ENCODE peak calls at places on chromosomes 5 and 9, in four cellular contexts. One of them, this sample, is unnamed.

GRCh38 chr9:137168575-137168906 is 1.3 kb downstream of the LRRC26 start:
- DNase-seq in breast epithelium: no peak
- DNase-seq in substantia nigra: no peak
- DNase-seq in AG09309: no peak
- DNase-seq in this sample: peak

GRCh38 chr9:112884086-112884485 is 6.6 kb downstream of the SLC46A2 start:
- DNase-seq in breast epithelium: no peak
- DNase-seq in substantia nigra: no peak
- DNase-seq in AG09309: no peak
- DNase-seq in this sample: peak

GRCh38 chr5:151382576-151382975 is 35.2 kb upstream of the SLC36A2 start:
- DNase-seq in breast epithelium: no peak
- DNase-seq in substantia nigra: no peak
- DNase-seq in AG09309: no peak
- DNase-seq in this sample: no peak

GRCh38 chr5:14753292-14753691 is 88.8 kb downstream of the OTULIN start:
- DNase-seq in breast epithelium: no peak
- DNase-seq in substantia nigra: no peak
- DNase-seq in AG09309: no peak
- DNase-seq in this sample: no peak

GRCh38 chr5:95178046-95178651 is 106.7 kb downstream of the MCTP1 start:
- DNase-seq in breast epithelium: no peak
- DNase-seq in substantia nigra: no peak
- DNase-seq in AG09309: no peak
- DNase-seq in this sample: peak

GRCh38 chr5:19270153-19270552 is 717.8 kb downstream of the CDH18 start:
- DNase-seq in breast epithelium: no peak
- DNase-seq in substantia nigra: no peak
- DNase-seq in AG09309: no peak
- DNase-seq in this sample: peak

GRCh38 chr9:114098660-114099522 is at the start of gene KIF12:
- DNase-seq in breast epithelium: peak
- DNase-seq in substantia nigra: no peak
- DNase-seq in AG09309: no peak
- DNase-seq in this sample: peak

GRCh38 chr9:35035851-35036701 is 36.3 kb downstream of the VCP start:
- DNase-seq in breast epithelium: no peak
- DNase-seq in substantia nigra: no peak
- DNase-seq in AG09309: peak
- DNase-seq in this sample: peak

GRCh38 chr5:72921103-72921502 is 34.7 kb upstream of the FCHO2 start:
- DNase-seq in breast epithelium: no peak
- DNase-seq in substantia nigra: no peak
- DNase-seq in AG09309: no peak
- DNase-seq in this sample: no peak

GRCh38 chr5:135660826-135661555 is 82.2 kb upstream of the CXCL14 start:
- DNase-seq in breast epithelium: no peak
- DNase-seq in substantia nigra: no peak
- DNase-seq in AG09309: no peak
- DNase-seq in this sample: peak

GRCh38 chr5:17634160-17634559 is at the start of gene TAF11L14:
- DNase-seq in breast epithelium: no peak
- DNase-seq in substantia nigra: no peak
- DNase-seq in AG09309: no peak
- DNase-seq in this sample: no peak

GRCh38 chr9:134774991-134775540 is 105.5 kb upstream of the FCN2 start:
- DNase-seq in breast epithelium: no peak
- DNase-seq in substantia nigra: no peak
- DNase-seq in AG09309: no peak
- DNase-seq in this sample: no peak

GRCh38 chr9:81096667-81097066 is 592.7 kb downstream of the TLE1 start:
- DNase-seq in breast epithelium: no peak
- DNase-seq in substantia nigra: no peak
- DNase-seq in AG09309: no peak
- DNase-seq in this sample: no peak

GRCh38 chr9:83981126-83981871 is 694 bp downstream of the RMI1 start:
- DNase-seq in breast epithelium: no peak
- DNase-seq in substantia nigra: no peak
- DNase-seq in AG09309: no peak
- DNase-seq in this sample: peak

GRCh38 chr9:18610956-18611355 is 137.0 kb downstream of the ADAMTSL1 start:
- DNase-seq in breast epithelium: no peak
- DNase-seq in substantia nigra: peak
- DNase-seq in AG09309: no peak
- DNase-seq in this sample: no peak

GRCh38 chr5:60404171-60404570 is 295.8 kb downstream of the DEPDC1B start:
- DNase-seq in breast epithelium: no peak
- DNase-seq in substantia nigra: no peak
- DNase-seq in AG09309: no peak
- DNase-seq in this sample: no peak

GRCh38 chr5:178525906-178526732 is 64.1 kb downstream of the COL23A1 start:
- DNase-seq in breast epithelium: no peak
- DNase-seq in substantia nigra: no peak
- DNase-seq in AG09309: no peak
- DNase-seq in this sample: no peak

GRCh38 chr9:113985968-113986585 is 92.0 kb downstream of the AMBP start:
- DNase-seq in breast epithelium: no peak
- DNase-seq in substantia nigra: no peak
- DNase-seq in AG09309: no peak
- DNase-seq in this sample: no peak

GRCh38 chr9:129524848-129525345 is 96.0 kb downstream of the C9orf50 start:
- DNase-seq in breast epithelium: no peak
- DNase-seq in substantia nigra: no peak
- DNase-seq in AG09309: no peak
- DNase-seq in this sample: no peak

GRCh38 chr5:156378159-156378558 is 51.2 kb downstream of the SGCD start:
- DNase-seq in breast epithelium: no peak
- DNase-seq in substantia nigra: no peak
- DNase-seq in AG09309: no peak
- DNase-seq in this sample: no peak

GRCh38 chr9:114953917-114954316 is 23.5 kb upstream of the TNFSF8 start:
- DNase-seq in breast epithelium: no peak
- DNase-seq in substantia nigra: peak
- DNase-seq in AG09309: peak
- DNase-seq in this sample: no peak

GRCh38 chr9:131264231-131264630 is 12.1 kb downstream of the FAM78A start:
- DNase-seq in breast epithelium: no peak
- DNase-seq in substantia nigra: no peak
- DNase-seq in AG09309: no peak
- DNase-seq in this sample: no peak

This sample was measured in GM23338.